ENCODE peak calls at places on chromosomes 5 and 9, in ten cellular contexts. B is stimulated activated CD8-positive, alpha-beta memory T cell treated with anti-CD3 and anti-CD28 coated beads, Interleukin-15, amount 100 ng/mL, for 1 hour; O is PC-9; Q is NCI-H2081; X is activated effector memory CD4-positive, alpha-beta T cell treated with anti-CD3 and anti-CD28 coated beads, Interleukin-2, amount 50 U/mL, for 16 hours; M is M059J; Y is head of caudate nucleus; A is B cell; R is T-helper 2 cell; S is Calu3. I is an unnamed sample.

GRCh38 chr5:147382776-147383175 is 127.1 kb downstream of the DPYSL3 start:
- DNase-seq in B (no peak), O (no peak), Q (no peak), X (no peak), M (no peak), Y (peak; percentile 12), A (no peak), R (no peak), S (no peak), I (no peak)

GRCh38 chr9:95181226-95181818 is 136.2 kb downstream of the FANCC start:
- DNase-seq in B (no peak), O (no peak), Q (no peak), X (no peak), M (peak; percentile 4), Y (no peak), A (no peak), R (no peak), S (no peak), I (no peak)

GRCh38 chr9:134592018-134592818 is 49.4 kb upstream of the COL5A1 start:
- DNase-seq in B (no peak), O (no peak), Q (no peak), X (peak; percentile 45), M (peak; percentile 94), Y (no peak), A (no peak), R (no peak), S (no peak), I (no peak)

GRCh38 chr5:128681764-128682664 is 144.0 kb upstream of the FBN2 start:
- DNase-seq in B (no peak), O (peak; percentile 63), Q (no peak), X (no peak), M (no peak), Y (no peak), A (no peak), R (no peak), S (peak; percentile 76), I (peak; percentile 20)

GRCh38 chr5:69230181-69230580 is 4.5 kb upstream of the CDK7 start:
- DNase-seq in B (no peak), O (no peak), Q (no peak), X (no peak), M (no peak), Y (no peak), A (no peak), R (no peak), S (peak; percentile 20), I (no peak)

GRCh38 chr5:129367883-129368282 is 92.2 kb upstream of the ADAMTS19 start:
- DNase-seq in B (no peak), O (no peak), Q (no peak), X (no peak), M (no peak), Y (no peak), A (no peak), R (no peak), S (no peak), I (no peak)

GRCh38 chr9:68747043-68747533 is 42.0 kb downstream of the PIP5K1B start:
- DNase-seq in B (no peak), O (peak; percentile 81), Q (no peak), X (no peak), M (no peak), Y (no peak), A (no peak), R (no peak), S (no peak), I (no peak)

GRCh38 chr9:136278894-136279293 is 25.0 kb downstream of the CCDC187 start:
- DNase-seq in B (no peak), O (no peak), Q (no peak), X (no peak), M (no peak), Y (no peak), A (no peak), R (no peak), S (no peak), I (no peak)